ENCODE peak calls at places on chromosomes 2 and 18, in five cellular contexts. U is heart right ventricle, T is endodermal cell, G is dorsolateral prefrontal cortex, X is foreskin keratinocyte. B is an unnamed sample.
A peak's percentile ranks its signal among the peaks of the same experiment; 100 is the strongest.

GRCh38 chr2:136301012-136301411 is 183.1 kb upstream of the CXCR4 start:
- DNase-seq in T (no peak), X (no peak), U (no peak), G (no peak), B (no peak)

GRCh38 chr2:204022550-204022949 is 86.0 kb downstream of the ICOS start:
- DNase-seq in U (no peak), X (peak; percentile 20), G (no peak), T (no peak), B (no peak)

GRCh38 chr2:85504434-85505261 is 34.3 kb upstream of the MAT2A start:
- DNase-seq in U (peak; percentile 40), G (no peak), X (peak; percentile 98), T (no peak), B (peak; percentile 80)

GRCh38 chr18:31039426-31039825 is 3.1 kb downstream of the DSC3 start:
- DNase-seq in T (no peak), X (peak; percentile 79), U (no peak), G (no peak), B (no peak)

GRCh38 chr2:29014331-29014730 is 33.2 kb downstream of the TOGARAM2 start:
- DNase-seq in X (no peak), U (no peak), G (no peak), T (no peak), B (no peak)

GRCh38 chr2:240208631-240209211 is 68.3 kb upstream of the OTOS start:
- DNase-seq in G (no peak), X (no peak), T (no peak), U (no peak), B (no peak)

GRCh38 chr2:241608881-241609280 is 28.1 kb downstream of the THAP4 start:
- DNase-seq in T (no peak), G (no peak), X (no peak), U (no peak), B (no peak)

GRCh38 chr2:43778233-43778632 is 4.4 kb downstream of the DYNC2LI1 start:
- DNase-seq in G (no peak), U (no peak), X (no peak), T (no peak), B (no peak)

GRCh38 chr2:177748360-177748759 is 324.2 kb downstream of the PDE11A start:
- DNase-seq in U (no peak), X (no peak), T (no peak), G (no peak), B (no peak)

GRCh38 chr2:154291511-154291910 is 407.0 kb upstream of the KCNJ3 start:
- DNase-seq in T (no peak), G (no peak), U (no peak), X (no peak), B (no peak)

GRCh38 chr2:6337123-6337830 is 528.4 kb downstream of the CMPK2 start:
- DNase-seq in G (no peak), T (no peak), X (peak; percentile 29), U (no peak), B (no peak)

GRCh38 chr18:31998880-31999279 is 19.7 kb upstream of the RNF125 start:
- DNase-seq in G (no peak), X (no peak), T (no peak), U (no peak), B (no peak)

GRCh38 chr18:78999939-79000338 is 20.3 kb downstream of the SALL3 start:
- DNase-seq in G (no peak), X (no peak), U (no peak), T (no peak), B (no peak)

GRCh38 chr2:108573070-108573469 is 38.8 kb downstream of the LIMS1 start:
- DNase-seq in X (no peak), G (no peak), T (no peak), U (no peak), B (peak; percentile 71)

GRCh38 chr2:235746257-235746934 is 252.6 kb downstream of the AGAP1 start:
- DNase-seq in X (peak; percentile 59), G (peak; percentile 84), T (peak; percentile 88), U (peak; percentile 64), B (no peak)

GRCh38 chr2:30807249-30807648 is at the start of gene CAPN13:
- DNase-seq in U (no peak), T (peak; percentile 91), X (no peak), G (no peak), B (no peak)

GRCh38 chr18:3177902-3178687 is 41.7 kb downstream of the MYOM1 start:
- DNase-seq in X (no peak), G (peak; percentile 43), T (no peak), U (peak; percentile 60), B (no peak)

GRCh38 chr2:15678346-15678745 is 86.7 kb downstream of the DDX1 start:
- DNase-seq in G (no peak), X (no peak), U (no peak), T (no peak), B (no peak)

GRCh38 chr2:176873403-176873802 is 339.2 kb upstream of the HNRNPA3 start:
- DNase-seq in X (no peak), G (no peak), T (peak; percentile 58), U (no peak), B (no peak)

GRCh38 chr2:150679456-150680120 is 192.1 kb upstream of the RND3 start:
- DNase-seq in U (no peak), G (no peak), T (no peak), X (peak; percentile 11), B (no peak)

GRCh38 chr18:23822590-23823385 is 133.5 kb downstream of the LAMA3 start:
- DNase-seq in G (no peak), U (no peak), T (peak; percentile 64), X (peak; percentile 80), B (no peak)

GRCh38 chr18:23824704-23825103 is 135.5 kb downstream of the LAMA3 start:
- DNase-seq in U (no peak), G (no peak), X (no peak), T (no peak), B (no peak)

GRCh38 chr18:23825496-23825895 is 136.2 kb downstream of the LAMA3 start:
- DNase-seq in X (no peak), U (no peak), G (no peak), T (no peak), B (no peak)

GRCh38 chr18:23825978-23826405 is 136.7 kb downstream of the LAMA3 start:
- DNase-seq in T (no peak), G (peak; percentile 80), U (peak; percentile 80), X (no peak), B (peak; percentile 78)

GRCh38 chr18:23824235-23824634 is 135.0 kb downstream of the LAMA3 start:
- DNase-seq in G (no peak), X (no peak), T (no peak), U (no peak), B (no peak)
- TF ChIP-seq CTCF in G (no peak), X (peak; percentile 65), T (peak; percentile 58), U (no peak), B (no peak)

GRCh38 chr2:8595428-8595805 is 86.4 kb upstream of the ID2 start:
- DNase-seq in T (no peak), X (no peak), G (no peak), U (no peak), B (no peak)
- H3K27me3 ChIP-seq in T (no peaks in the 10 kb centered on the region), X (no peaks in the 10 kb centered on the region), G (no peaks in the 10 kb centered on the region), U (no peaks in the 10 kb centered on the region), B (no peaks in the 10 kb centered on the region)

DNA sequence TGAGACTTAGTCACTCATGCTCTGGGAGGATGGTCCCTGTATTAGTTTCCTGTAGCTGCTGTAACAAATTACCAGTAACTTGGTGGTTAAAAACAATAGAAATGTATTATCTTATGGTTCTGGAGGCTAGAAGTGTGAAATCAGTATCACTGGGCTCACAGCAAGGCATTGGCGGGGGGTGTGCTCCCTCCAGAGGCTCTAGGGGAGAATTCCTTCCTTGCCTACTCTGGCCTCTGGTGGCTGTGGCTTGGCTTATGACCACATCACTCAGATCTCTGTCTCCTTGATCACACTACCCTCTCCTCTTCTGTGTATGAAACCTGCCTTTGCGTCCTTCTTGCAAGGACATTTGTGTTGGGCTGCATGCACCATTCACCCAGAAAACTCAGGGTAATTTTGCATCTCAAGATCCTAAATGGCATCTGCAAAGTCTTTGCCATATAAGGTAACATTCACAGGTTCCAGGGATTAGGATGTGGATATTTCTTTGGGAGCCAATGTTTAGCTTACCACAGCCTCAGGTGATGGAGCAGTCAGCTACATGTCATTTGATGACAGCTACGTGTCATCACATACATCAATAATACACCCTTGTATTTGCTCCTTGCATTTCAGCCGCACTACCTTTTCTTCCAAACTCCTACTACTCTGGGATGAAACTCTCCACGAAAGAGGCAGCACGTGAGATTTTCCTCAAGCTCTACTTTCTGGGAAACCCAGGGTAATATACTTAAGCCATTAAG is 49.6 kb upstream of the POU3F3 start:
- DNase-seq in X (no peak), T (peak; percentile 71), U (no peak), G (no peak), B (no peak)
- TF ChIP-seq CTCF in X (peak; percentile 13), T (peak; percentile 54), U (no peak), G (peak; percentile 23), B (no peak)

DNA sequence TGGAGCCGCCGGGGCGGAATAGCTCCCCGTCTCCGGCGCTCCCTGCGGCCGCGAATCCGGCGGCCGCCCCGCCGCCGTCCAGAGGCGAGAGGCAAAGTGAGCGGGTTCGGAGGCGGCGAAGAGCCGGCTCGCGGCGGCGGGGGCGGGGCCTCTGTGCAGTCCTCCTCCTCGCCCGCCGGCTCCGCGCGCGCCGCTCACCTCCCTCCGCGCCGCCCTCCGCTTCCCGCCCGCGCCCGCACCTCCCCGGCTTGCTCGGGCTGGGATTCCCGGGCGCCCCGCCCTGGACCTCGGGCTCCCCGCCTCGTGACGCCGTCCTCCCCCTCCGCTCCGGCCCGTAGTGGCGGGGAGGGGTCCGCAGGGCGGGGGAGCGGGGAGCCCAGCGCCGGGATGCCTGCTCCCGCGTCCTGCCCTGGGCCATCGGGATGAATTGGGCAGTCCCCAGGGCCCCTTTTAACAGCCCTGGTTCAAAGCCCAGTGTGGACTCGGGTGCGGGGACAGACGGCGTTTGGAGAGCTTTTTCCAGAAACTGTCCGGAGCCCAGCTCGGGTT is at the start of gene KCNG3:
- DNase-seq in X (no peak), T (peak; percentile 89), G (peak; percentile 29), U (peak; percentile 23), B (no peak)
- H3K27me3 ChIP-seq in X (peaks cover 69% of the 10 kb centered on the region), T (peaks cover 49% of the 10 kb centered on the region), G (peaks cover 9% of the 10 kb centered on the region), U (peaks cover 75% of the 10 kb centered on the region), B (peaks cover 21% of the 10 kb centered on the region)

DNA sequence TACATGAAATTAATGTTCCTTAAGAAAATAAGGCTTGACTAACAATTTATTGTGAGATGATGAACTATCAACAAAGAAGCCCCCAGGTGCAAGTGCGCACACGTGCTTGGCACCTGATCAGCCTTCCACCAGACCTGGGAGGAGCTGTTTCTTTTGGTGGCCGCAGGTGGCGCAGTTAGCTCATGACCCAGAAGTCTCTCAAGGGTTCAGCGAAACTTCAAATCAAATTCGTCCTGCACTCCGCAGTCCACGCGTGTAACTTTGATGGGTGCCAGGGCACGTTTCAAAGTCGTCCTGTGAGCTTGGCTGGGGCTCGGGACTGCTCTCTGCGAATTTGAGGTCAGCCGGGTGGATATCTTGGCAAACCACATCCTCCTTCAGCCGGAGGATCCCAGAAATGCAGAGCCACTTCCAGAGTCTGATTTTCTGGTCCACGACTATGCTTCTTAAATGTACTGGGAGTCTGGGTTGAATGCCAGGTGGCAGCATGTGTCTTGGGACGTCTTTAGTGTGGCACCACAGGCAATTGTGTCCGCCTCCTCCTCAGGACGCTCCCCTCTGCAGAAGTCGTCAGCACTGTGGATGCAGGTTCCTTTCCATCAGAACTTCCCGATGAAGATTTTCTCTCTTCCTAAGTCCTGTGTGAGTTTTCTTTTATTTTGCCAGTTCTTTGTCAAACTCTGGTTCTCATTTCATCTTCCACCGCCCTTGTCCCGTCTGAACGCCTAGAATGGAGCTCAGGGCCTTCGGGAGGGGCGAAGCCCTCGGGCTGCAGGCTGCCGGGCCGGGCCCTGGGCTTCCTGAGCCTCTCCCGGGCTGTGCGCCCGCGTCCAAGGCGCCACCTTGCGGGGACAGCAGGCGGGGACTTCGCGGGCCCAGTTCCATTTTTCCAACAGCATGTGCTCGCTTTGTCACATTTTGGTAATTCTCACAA is 61.3 kb upstream of the RAPGEF4 start:
- DNase-seq in G (no peak), U (peak; percentile 16), X (no peak), T (peak; percentile 90), B (no peak)
- TF ChIP-seq CTCF in G (peak; percentile 45), U (peak; percentile 57), X (peak; percentile 30), T (peak; percentile 93), B (peak; percentile 68)